ENCODE peak calls at places on chromosomes 12 and 14, in six cellular contexts. W, I, G, Z, Y and F are unnamed samples.

GRCh38 chr14:23877538-23878180 is 75.9 kb upstream of the DHRS4 start:
- DNase-seq in W (no peak), I (no peak), G (no peak), Z (no peak), Y (no peak), F (no peak)

GRCh38 chr14:22898302-22898894 is 15.4 kb downstream of the REM2 start:
- DNase-seq in W (peak), I (no peak), G (no peak), Z (peak), Y (no peak), F (no peak)

GRCh38 chr14:43939836-43940235 is 567.2 kb downstream of the FSCB start:
- DNase-seq in W (no peak), I (no peak), G (no peak), Z (no peak), Y (no peak), F (no peak)

GRCh38 chr12:116736962-116737773 is 701 bp downstream of the SPRING1 start:
- DNase-seq in W (no peak), I (no peak), G (no peak), Z (no peak), Y (no peak), F (no peak)

GRCh38 chr12:47781479-47782371 is 8.7 kb downstream of the SLC48A1 start:
- DNase-seq in W (peak), I (no peak), G (no peak), Z (no peak), Y (no peak), F (no peak)

GRCh38 chr14:30779210-30779609 is 95.1 kb upstream of the COCH start:
- DNase-seq in W (no peak), I (no peak), G (no peak), Z (no peak), Y (no peak), F (no peak)

GRCh38 chr14:103507751-103508150 is 14.9 kb downstream of the CKB start:
- DNase-seq in W (no peak), I (no peak), G (no peak), Z (no peak), Y (no peak), F (no peak)

GRCh38 chr12:1741154-1741949 is 50.5 kb downstream of the ADIPOR2 start:
- DNase-seq in W (no peak), I (no peak), G (no peak), Z (no peak), Y (no peak), F (no peak)

GRCh38 chr12:110316861-110317260 is 35.8 kb downstream of the ATP2A2 start:
- DNase-seq in W (no peak), I (no peak), G (no peak), Z (peak), Y (peak), F (no peak)

GRCh38 chr12:56346663-56347062 is 8.0 kb downstream of the IL23A start:
- DNase-seq in W (no peak), I (no peak), G (no peak), Z (no peak), Y (no peak), F (no peak)

GRCh38 chr12:59005195-59005961 is 85.1 kb upstream of the LRIG3 start:
- DNase-seq in W (no peak), I (no peak), G (no peak), Z (peak), Y (no peak), F (no peak)

GRCh38 chr14:101808020-101808641 is 46.6 kb downstream of the PPP2R5C start:
- DNase-seq in W (no peak), I (no peak), G (no peak), Z (no peak), Y (no peak), F (no peak)

GRCh38 chr12:116135209-116135930 is 142.1 kb downstream of the MED13L start:
- DNase-seq in W (no peak), I (no peak), G (no peak), Z (no peak), Y (no peak), F (no peak)

GRCh38 chr14:50704454-50705010 is 36.4 kb upstream of the SAV1 start:
- DNase-seq in W (no peak), I (no peak), G (no peak), Z (no peak), Y (no peak), F (no peak)

GRCh38 chr12:118853634-118854033 is 127.7 kb upstream of the SRRM4 start:
- DNase-seq in W (no peak), I (no peak), G (no peak), Z (no peak), Y (no peak), F (no peak)

GRCh38 chr12:123063535-123063934 is 83.1 kb downstream of the ARL6IP4 start:
- DNase-seq in W (no peak), I (no peak), G (no peak), Z (no peak), Y (no peak), F (peak)

GRCh38 chr12:95963104-95963503 is 20.0 kb downstream of the AMDHD1 start:
- DNase-seq in W (no peak), I (no peak), G (no peak), Z (no peak), Y (no peak), F (no peak)

GRCh38 chr12:18897816-18898215 is 159.9 kb downstream of the CAPZA3 start:
- DNase-seq in W (no peak), I (no peak), G (no peak), Z (no peak), Y (no peak), F (no peak)

GRCh38 chr12:49345048-49345839 is 1.4 kb upstream of the DNAJC22 start:
- DNase-seq in W (peak), I (no peak), G (no peak), Z (no peak), Y (no peak), F (peak)

GRCh38 chr14:96105921-96106441 is 66.8 kb downstream of the C14orf132 start:
- DNase-seq in W (no peak), I (no peak), G (no peak), Z (no peak), Y (no peak), F (no peak)

GRCh38 chr14:105888784-105889665 is 362.6 kb downstream of the TMEM121 start:
- DNase-seq in W (peak), I (no peak), G (peak), Z (no peak), Y (no peak), F (no peak)

GRCh38 chr14:64388533-64389243 is 535 bp downstream of the MTHFD1 start:
- DNase-seq in W (no peak), I (no peak), G (no peak), Z (no peak), Y (no peak), F (peak)